ENCODE peak calls at places on chromosomes 3 and 15, in four cellular contexts. J is H1, V is breast epithelium, L is tibial nerve. S is an unnamed sample.

GRCh38 chr3:56810912-56811544 is 9.3 kb upstream of the ARHGEF3 start:
- DNase-seq in J (no peak), V (no peak), L (no peak), S (no peak)

GRCh38 chr3:21664996-21665395 is 86.0 kb downstream of the ZNF385D start:
- DNase-seq in J (no peak), V (no peak), L (no peak), S (no peak)

GRCh38 chr3:13657660-13658435 is 108.9 kb downstream of the FBLN2 start:
- DNase-seq in J (peak), V (no peak), L (no peak), S (peak)

GRCh38 chr3:142040941-142041575 is 108.3 kb downstream of the TFDP2 start:
- DNase-seq in J (no peak), V (no peak), L (no peak), S (no peak)

GRCh38 chr15:68154923-68155559 is 50.1 kb downstream of the CALML4 start:
- DNase-seq in J (no peak), V (no peak), L (no peak), S (peak)

GRCh38 chr15:98514034-98514622 is 134.2 kb upstream of the IGF1R start:
- DNase-seq in J (no peak), V (no peak), L (no peak), S (no peak)

GRCh38 chr15:89690276-89691218 is at the start of the genes PEX11A and WDR93:
- DNase-seq in J (peak), V (peak), L (no peak), S (peak)

GRCh38 chr15:60396964-60397771 is 618 bp downstream of the ANXA2 start:
- DNase-seq in J (peak), V (peak), L (peak), S (peak)

GRCh38 chr3:31242026-31242455 is 290.7 kb upstream of the STT3B start:
- DNase-seq in J (no peak), V (no peak), L (no peak), S (no peak)

GRCh38 chr3:128353991-128354687 is 112.6 kb downstream of the DNAJB8 start:
- DNase-seq in J (no peak), V (no peak), L (no peak), S (no peak)

GRCh38 chr15:80775340-80775739 is 3.8 kb upstream of the CEMIP start:
- DNase-seq in J (no peak), V (no peak), L (no peak), S (no peak)

GRCh38 chr3:120093119-120093922 is 926 bp downstream of the GSK3B start:
- DNase-seq in J (no peak), V (no peak), L (no peak), S (peak)

GRCh38 chr3:127000128-127000527 is 17.2 kb downstream of the PLXNA1 start:
- DNase-seq in J (no peak), V (no peak), L (no peak), S (no peak)

GRCh38 chr3:129690406-129690805 is 83.9 kb upstream of the PLXND1 start:
- DNase-seq in J (no peak), V (no peak), L (no peak), S (peak)

GRCh38 chr15:99446565-99447496 is 119.0 kb upstream of the MEF2A start:
- DNase-seq in J (peak), V (no peak), L (no peak), S (no peak)

GRCh38 chr3:101325393-101326134 is 5.2 kb upstream of the IMPG2 start:
- DNase-seq in J (no peak), V (no peak), L (no peak), S (peak)

GRCh38 chr3:70963412-70963811 is 620.1 kb downstream of the FOXP1 start:
- DNase-seq in J (no peak), V (no peak), L (no peak), S (no peak)

GRCh38 chr3:35758358-35758757 is 119.0 kb downstream of the ARPP21 start:
- DNase-seq in J (no peak), V (no peak), L (no peak), S (no peak)

GRCh38 chr3:197007953-197008352 is 21.7 kb downstream of the MELTF start:
- DNase-seq in J (no peak), V (no peak), L (no peak), S (no peak)

GRCh38 chr15:85710340-85710842 is 84.3 kb downstream of the KLHL25 start:
- DNase-seq in J (no peak), V (no peak), L (no peak), S (no peak)

GRCh38 chr3:33401781-33402180 is 38.4 kb downstream of the UBP1 start:
- DNase-seq in J (no peak), V (no peak), L (no peak), S (no peak)

GRCh38 chr3:150469931-150470740 is 62.0 kb downstream of the TSC22D2 start:
- DNase-seq in J (no peak), V (no peak), L (no peak), S (no peak)

GRCh38 chr3:70608434-70608833 is 296.0 kb upstream of the MDFIC2 start:
- DNase-seq in J (no peak), V (no peak), L (no peak), S (no peak)

GRCh38 chr3:32428092-32429068 is 36.7 kb downstream of the CMTM7 start:
- DNase-seq in J (peak), V (no peak), L (no peak), S (no peak)

GRCh38 chr15:65805019-65805738 is 13.1 kb upstream of the DENND4A start:
- DNase-seq in J (no peak), V (no peak), L (no peak), S (peak)

GRCh38 chr3:183306798-183307671 is 54.0 kb downstream of the B3GNT5 start:
- DNase-seq in J (no peak), V (peak), L (peak), S (peak)
- TF ChIP-seq POLR2A in J (no peak), V (no peak), L (no peak), S (peak)

GRCh38 chr3:184567924-184568590 is 6.5 kb downstream of the EPHB3 start:
- DNase-seq in J (no peak), V (no peak), L (no peak), S (no peak)

GRCh38 chr3:184570501-184570900 is 8.9 kb downstream of the EPHB3 start:
- DNase-seq in J (no peak), V (no peak), L (no peak), S (no peak)

GRCh38 chr3:184568591-184568917 is 7.0 kb downstream of the EPHB3 start:
- DNase-seq in J (no peak), V (no peak), L (no peak), S (no peak)

GRCh38 chr3:184570035-184570434 is 8.4 kb downstream of the EPHB3 start:
- DNase-seq in J (no peak), V (no peak), L (no peak), S (no peak)

DNA sequence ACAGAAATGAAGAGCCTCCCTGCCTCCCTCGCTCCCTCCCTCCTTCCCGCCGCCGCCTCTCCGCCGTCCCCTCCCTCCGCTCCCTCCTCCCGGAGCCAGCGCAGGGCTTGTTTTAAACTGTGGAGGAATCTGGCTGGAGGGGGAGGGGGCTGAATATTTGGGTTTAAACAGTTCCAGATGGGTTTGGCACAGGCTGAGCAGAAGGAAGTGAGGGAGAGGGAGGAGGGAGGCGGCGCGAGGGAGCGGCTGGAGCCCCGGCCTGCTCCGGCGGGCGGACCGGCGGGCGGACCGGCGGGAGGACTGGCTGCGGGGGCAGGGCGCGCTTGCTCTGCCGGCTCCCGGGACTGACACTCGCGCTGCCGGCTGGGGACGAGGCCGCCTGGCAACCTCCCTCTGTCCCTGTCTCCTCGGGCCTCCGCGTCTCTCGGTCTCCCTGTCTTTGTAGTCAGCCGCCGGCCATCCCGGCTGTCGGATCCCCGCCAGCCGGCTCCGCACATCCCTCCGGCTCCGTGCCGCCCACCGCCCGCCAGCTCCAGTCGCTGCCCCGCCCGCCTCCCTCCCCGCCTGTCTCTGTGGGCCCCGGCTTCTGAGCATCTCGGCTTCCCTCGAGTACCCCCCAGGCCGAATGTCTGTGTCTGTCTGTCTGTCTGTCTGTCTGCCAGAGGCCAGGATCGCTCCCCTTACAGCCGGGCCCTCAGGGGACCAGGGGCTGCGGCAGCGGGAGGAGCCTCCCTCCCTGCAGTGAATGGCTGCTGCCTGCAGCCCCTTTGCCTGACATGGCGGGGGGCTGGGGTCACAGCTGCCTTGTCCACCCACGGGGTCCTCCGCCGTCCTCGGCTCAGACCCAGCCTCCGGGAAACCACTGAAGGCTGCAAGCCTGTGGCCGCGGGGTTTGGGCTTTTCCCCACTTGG is 7.6 kb downstream of the EPHB3 start:
- DNase-seq in J (peak), V (peak), L (peak), S (no peak)
- TF ChIP-seq POLR2A in J (no peak), V (no peak), L (peak), S (no peak)

GRCh38 chr3:133753779-133754164 is 7.6 kb downstream of the TF start:
- DNase-seq in J (no peak), V (no peak), L (no peak), S (peak)
- TF ChIP-seq POLR2A in J (no peak), V (no peak), L (no peak), S (no peak)

DNA sequence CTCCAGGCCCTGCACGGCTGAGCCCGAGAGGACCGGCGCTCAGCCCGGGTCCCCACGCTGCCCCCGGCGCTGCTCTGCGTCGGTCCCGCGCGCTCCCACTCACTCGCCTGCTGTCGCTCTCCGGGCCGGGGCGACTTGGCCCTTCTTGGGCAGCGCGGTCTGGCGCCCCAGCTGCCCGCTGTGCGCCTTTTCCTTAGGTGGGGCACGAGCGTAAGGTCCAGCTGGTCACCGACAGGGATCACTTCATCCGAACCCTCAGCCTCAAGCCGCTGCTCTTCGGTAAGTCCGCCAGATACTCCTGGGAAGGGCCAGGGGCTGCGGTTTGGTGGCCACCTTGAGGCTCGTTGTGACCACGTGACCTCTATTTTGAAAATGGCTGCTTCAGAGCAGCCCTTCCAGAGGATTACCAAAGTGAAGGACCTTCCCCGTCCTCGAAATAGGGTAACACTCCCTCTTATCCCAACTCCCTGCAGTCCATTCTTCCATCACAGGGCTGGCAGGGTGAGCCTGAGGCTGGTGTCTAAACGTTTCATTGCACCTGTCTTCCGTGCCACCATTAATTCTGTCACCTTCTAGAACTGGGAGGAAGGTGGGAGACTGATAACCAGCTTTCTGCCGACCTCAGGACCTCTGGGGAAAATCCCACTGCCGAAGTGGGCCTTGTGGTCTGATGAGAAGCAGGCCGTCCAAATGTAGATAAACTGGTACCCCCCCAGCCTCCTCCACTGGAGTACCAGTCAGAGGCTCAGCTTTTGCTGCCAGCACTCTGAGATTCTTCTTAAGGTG is 788 bp downstream of the P4HTM start:
- DNase-seq in J (peak), V (no peak), L (no peak), S (peak)
- TF ChIP-seq POLR2A in J (no peak), V (no peak), L (no peak), S (no peak)

GRCh38 chr3:124878561-124879394 is 8.4 kb downstream of the ITGB5 start:
- DNase-seq in J (no peak), V (no peak), L (no peak), S (peak)
- TF ChIP-seq POLR2A in J (no peak), V (no peak), L (no peak), S (peak)

DNA sequence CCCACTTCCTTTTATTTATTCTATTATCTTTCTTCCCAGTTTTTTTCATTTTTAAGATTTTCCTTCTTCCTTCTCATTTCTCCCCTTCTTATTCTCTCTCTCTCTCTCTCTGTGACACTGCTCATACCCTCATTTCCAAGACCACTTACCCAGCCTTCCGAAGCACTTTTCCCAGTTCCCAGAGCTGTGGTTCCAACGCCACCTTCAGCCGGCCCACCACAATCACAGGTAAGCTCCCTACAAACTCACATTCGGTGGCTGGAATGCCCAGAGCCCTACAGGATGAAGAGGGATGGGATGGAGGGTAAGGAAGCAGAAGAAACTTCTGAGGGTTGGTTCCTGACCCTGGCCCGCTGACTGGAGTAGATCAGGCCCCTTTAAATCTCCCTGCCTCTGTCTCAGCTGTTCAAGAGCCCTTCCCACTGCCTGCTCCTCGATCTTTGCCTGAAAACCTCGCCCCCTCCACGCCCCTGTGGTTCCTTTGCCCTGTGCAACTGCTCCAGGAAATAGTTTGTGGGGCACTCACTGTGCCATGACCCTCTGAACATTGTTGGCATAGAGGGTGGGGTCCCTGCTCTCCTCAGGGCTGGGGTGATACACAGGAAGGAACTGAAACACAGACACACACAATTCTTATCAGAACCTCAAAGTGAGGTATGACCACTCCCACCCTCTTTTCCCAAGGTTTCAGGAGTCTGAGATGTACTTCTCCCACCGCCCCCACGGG is 4.8 kb downstream of the LPCAT4 start:
- DNase-seq in J (no peak), V (no peak), L (no peak), S (no peak)
- TF ChIP-seq POLR2A in J (no peak), V (no peak), L (no peak), S (no peak)

DNA sequence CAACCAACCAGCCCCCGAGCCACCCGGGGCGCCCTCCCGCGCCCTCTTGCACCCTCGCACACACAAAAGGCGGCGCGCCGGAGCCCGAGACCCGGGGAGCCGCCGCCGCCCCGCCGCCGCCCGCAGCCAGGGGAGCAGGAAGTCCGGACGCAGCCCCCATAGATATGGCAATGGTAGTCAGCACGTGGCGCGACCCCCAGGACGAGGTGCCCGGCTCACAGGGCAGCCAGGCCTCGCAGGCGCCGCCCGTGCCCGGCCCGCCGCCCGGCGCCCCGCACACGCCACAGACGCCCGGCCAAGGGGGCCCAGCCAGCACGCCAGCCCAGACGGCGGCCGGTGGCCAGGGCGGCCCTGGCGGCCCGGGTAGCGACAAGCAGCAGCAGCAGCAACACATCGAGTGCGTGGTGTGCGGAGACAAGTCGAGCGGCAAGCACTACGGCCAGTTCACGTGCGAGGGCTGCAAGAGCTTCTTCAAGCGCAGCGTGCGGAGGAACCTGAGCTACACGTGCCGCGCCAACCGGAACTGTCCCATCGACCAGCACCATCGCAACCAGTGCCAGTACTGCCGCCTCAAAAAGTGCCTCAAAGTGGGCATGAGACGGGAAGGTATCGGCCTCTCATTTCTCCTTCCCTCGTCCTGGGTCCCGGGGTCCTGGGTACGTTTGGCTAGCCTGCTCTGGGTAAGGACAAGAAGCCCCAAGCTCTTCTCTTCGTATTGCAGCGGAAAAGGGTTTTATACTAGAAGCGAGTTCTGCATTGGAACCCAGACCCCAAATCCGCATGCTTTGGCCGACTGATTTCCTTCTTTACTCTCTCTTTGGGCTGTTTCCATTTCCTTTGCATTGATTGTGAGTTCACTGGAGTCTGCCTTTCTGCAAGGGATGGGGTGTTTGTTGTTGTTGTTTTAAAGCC is 1.7 kb downstream of the NR2F2 start:
- DNase-seq in J (peak), V (no peak), L (no peak), S (peak)
- TF ChIP-seq POLR2A in J (no peak), V (no peak), L (peak), S (no peak)

GRCh38 chr3:53617893-53618523 is 123.6 kb downstream of the CACNA1D start:
- DNase-seq in J (peak), V (no peak), L (no peak), S (no peak)
- TF ChIP-seq POLR2A in J (no peak), V (no peak), L (no peak), S (no peak)

GRCh38 chr3:50294089-50294488 is 1.9 kb upstream of the IFRD2 start:
- DNase-seq in J (no peak), V (no peak), L (no peak), S (no peak)

GRCh38 chr3:50290116-50290745 is 2.0 kb downstream of the IFRD2 start:
- DNase-seq in J (no peak), V (no peak), L (no peak), S (no peak)

GRCh38 chr3:50292924-50293801 is 934 bp upstream of the IFRD2 start:
- DNase-seq in J (no peak), V (no peak), L (no peak), S (no peak)

GRCh38 chr3:50294492-50295403 is 2.5 kb upstream of the IFRD2 start:
- DNase-seq in J (no peak), V (no peak), L (no peak), S (no peak)

GRCh38 chr3:50292159-50292923 is at the start of gene IFRD2:
- DNase-seq in J (peak), V (peak), L (peak), S (peak)
- TF ChIP-seq POLR2A in J (peak), V (peak), L (peak), S (peak)

GRCh38 chr15:23039151-23039916 is at the start of gene TUBGCP5:
- DNase-seq in J (peak), V (peak), L (peak), S (peak)
- TF ChIP-seq POLR2A in J (peak), V (peak), L (peak), S (peak)

S was measured in erythroblast.